ENCODE peak calls at places on chromosomes 12 and 14, in six cellular contexts. W, R, A, Z, O and K are unnamed samples.

GRCh38 chr12:59657266-59657665 is 61.4 kb downstream of the SLC16A7 start:
- DNase-seq in O (no peak), Z (no peak), A (no peak), W (no peak), R (no peak), K (no peak)

GRCh38 chr14:23121401-23121800 is 2.3 kb upstream of the CEBPE start:
- DNase-seq in O (peak), W (no peak), Z (peak), A (no peak), R (peak), K (no peak)

GRCh38 chr14:101223147-101223546 is 319.6 kb upstream of the RTL1 start:
- DNase-seq in W (no peak), A (no peak), O (no peak), Z (no peak), R (no peak), K (no peak)

GRCh38 chr12:46357438-46358324 is 14.9 kb downstream of the SLC38A2 start:
- DNase-seq in R (no peak), O (no peak), A (no peak), Z (no peak), W (no peak), K (no peak)

GRCh38 chr12:91921555-91921954 is 224.1 kb downstream of the BTG1 start:
- DNase-seq in Z (no peak), A (no peak), R (no peak), O (no peak), W (no peak), K (no peak)

GRCh38 chr12:132558861-132559623 is 51.3 kb downstream of the LRCOL1 start:
- DNase-seq in Z (no peak), R (no peak), W (no peak), O (peak), A (no peak), K (no peak)

GRCh38 chr14:23185046-23185445 is 1.6 kb upstream of the SLC7A8 start:
- DNase-seq in Z (peak), W (no peak), A (no peak), R (no peak), O (no peak), K (no peak)

GRCh38 chr12:131726-132465 is 65.3 kb downstream of the IQSEC3 start:
- DNase-seq in Z (no peak), W (peak), O (no peak), R (no peak), A (no peak), K (no peak)

GRCh38 chr14:80491562-80492139 is 280.3 kb upstream of the DIO2 start:
- DNase-seq in W (no peak), R (no peak), Z (no peak), A (no peak), O (no peak), K (no peak)

GRCh38 chr12:22121224-22121623 is 75.2 kb downstream of the CMAS start:
- DNase-seq in A (no peak), Z (no peak), O (peak), W (peak), R (no peak), K (no peak)

GRCh38 chr14:59438148-59438766 is 26.9 kb downstream of the GPR135 start:
- DNase-seq in O (no peak), A (no peak), Z (peak), R (no peak), W (no peak), K (no peak)

GRCh38 chr14:100649173-100649519 is 61.9 kb upstream of the BEGAIN start:
- DNase-seq in O (no peak), Z (peak), R (no peak), W (no peak), A (no peak), K (no peak)

GRCh38 chr12:54891717-54892478 is 37.6 kb downstream of the MUCL1 start:
- DNase-seq in Z (no peak), R (no peak), A (no peak), W (peak), O (no peak), K (no peak)

GRCh38 chr14:100031506-100032281 is 33.5 kb upstream of the EVL start:
- DNase-seq in A (no peak), Z (peak), W (peak), R (no peak), O (no peak), K (no peak)

GRCh38 chr12:102691773-102692555 is 211.6 kb upstream of the IGF1 start:
- DNase-seq in A (no peak), O (no peak), R (no peak), W (no peak), Z (no peak), K (no peak)

GRCh38 chr14:46490150-46490769 is 161.3 kb downstream of the RPL10L start:
- DNase-seq in O (no peak), Z (no peak), W (peak), R (peak), A (peak), K (no peak)